ENCODE peak calls at places on chromosome 22, in eight cellular contexts. R is cardiac fibroblast; I is transverse colon; X is GM13976; C is germinal center; L is hepatic stellate cell; G is NCI-H524 treated with DMSO at 0.1 percent for 48 hours; Y is activated CD8-positive, alpha-beta memory T cell treated with anti-CD3 and anti-CD28 coated beads for 24 hours. A is an unnamed sample.

GRCh38 chr22:46563381-46564083 is 26.1 kb upstream of the CELSR1 start:
- DNase-seq in Y (peak), X (peak), L (peak), C (peak), R (peak), I (peak), G (peak), A (peak)

GRCh38 chr22:35947794-35948425 is 80.7 kb downstream of the RBFOX2 start:
- DNase-seq in C (no peak), G (no peak), L (no peak), R (peak), X (no peak), Y (no peak), I (no peak), A (no peak)

GRCh38 chr22:22357024-22357868 is 112.7 kb downstream of the VPREB1 start:
- DNase-seq in L (peak), X (peak), R (peak), Y (peak), C (peak), I (peak), G (peak), A (peak)

GRCh38 chr22:48321986-48322545 is 1505.6 kb downstream of the BRD1 start:
- DNase-seq in I (no peak), L (no peak), C (no peak), X (no peak), G (no peak), R (no peak), Y (no peak), A (no peak)

GRCh38 chr22:40258463-40259046 is 80.8 kb downstream of the TNRC6B start:
- DNase-seq in L (no peak), C (no peak), X (no peak), G (no peak), I (no peak), Y (no peak), R (peak), A (no peak)

GRCh38 chr22:40407021-40407761 is 36.8 kb downstream of the SGSM3 start:
- DNase-seq in R (no peak), G (no peak), Y (no peak), X (no peak), I (no peak), C (no peak), L (no peak), A (no peak)

GRCh38 chr22:20777420-20778177 is 3.7 kb downstream of the SERPIND1 start:
- DNase-seq in I (peak), L (peak), C (no peak), Y (no peak), G (no peak), X (no peak), R (peak), A (peak)

GRCh38 chr22:40352763-40353162 is 6.5 kb downstream of the ADSL start:
- DNase-seq in L (no peak), Y (no peak), G (no peak), C (no peak), I (no peak), X (no peak), R (no peak), A (no peak)

GRCh38 chr22:24772493-24773220 is 1.9 kb downstream of the PIWIL3 start:
- DNase-seq in Y (peak), I (no peak), G (peak), L (peak), R (peak), C (no peak), X (no peak), A (peak)

GRCh38 chr22:20033045-20033706 is 12.3 kb downstream of the TANGO2 start:
- DNase-seq in G (no peak), C (no peak), L (no peak), I (no peak), R (no peak), Y (no peak), X (no peak), A (no peak)

GRCh38 chr22:46025973-46026906 is 49.3 kb upstream of the WNT7B start:
- DNase-seq in R (no peak), X (no peak), L (no peak), C (no peak), I (no peak), G (no peak), Y (no peak), A (no peak)

GRCh38 chr22:48477031-48477721 is 1350.5 kb downstream of the BRD1 start:
- DNase-seq in Y (no peak), L (no peak), I (no peak), R (no peak), X (no peak), G (no peak), C (no peak), A (no peak)

GRCh38 chr22:48664586-48664985 is 1163.1 kb downstream of the BRD1 start:
- DNase-seq in R (no peak), L (no peak), G (no peak), X (no peak), I (no peak), Y (no peak), C (no peak), A (no peak)

GRCh38 chr22:35071784-35072183 is 5.8 kb downstream of the ISX start:
- DNase-seq in X (no peak), R (no peak), G (no peak), C (no peak), I (no peak), Y (no peak), L (no peak), A (no peak)

GRCh38 chr22:42645938-42646568 is 3.1 kb downstream of the CYB5R3 start:
- DNase-seq in L (no peak), C (no peak), R (no peak), I (peak), Y (no peak), X (no peak), G (no peak), A (no peak)

GRCh38 chr22:49521787-49522224 is 305.9 kb downstream of the BRD1 start:
- DNase-seq in G (no peak), L (no peak), R (no peak), Y (no peak), I (no peak), C (no peak), X (no peak), A (no peak)

A was measured in GM03348.